ENCODE peak calls at places on chromosomes 1 and 21, in four cellular contexts. Y, L, M and R are unnamed samples.

GRCh38 chr1:31736675-31737074 is 27.5 kb downstream of the ADGRB2 start:
- DNase-seq in Y (no peak), L (no peak), M (no peak), R (no peak)

GRCh38 chr1:89602871-89603404 is 30.0 kb upstream of the LRRC8C start:
- DNase-seq in Y (no peak), L (no peak), M (no peak), R (no peak)

GRCh38 chr1:155205969-155206593 is 1.6 kb downstream of the THBS3 start:
- DNase-seq in Y (no peak), L (no peak), M (no peak), R (no peak)

GRCh38 chr1:54649130-54649898 is 7.7 kb downstream of the MROH7 start:
- DNase-seq in Y (no peak), L (no peak), M (no peak), R (no peak)

GRCh38 chr1:221522440-221523050 is 219.3 kb downstream of the DUSP10 start:
- DNase-seq in Y (no peak), L (no peak), M (no peak), R (no peak)

GRCh38 chr1:24009406-24009805 is 29.3 kb upstream of the SRSF10 start:
- DNase-seq in Y (peak), L (no peak), M (no peak), R (no peak)

GRCh38 chr1:59107516-59107915 is 189.4 kb upstream of the FGGY start:
- DNase-seq in Y (peak), L (no peak), M (peak), R (no peak)

GRCh38 chr21:29228306-29228705 is 70.4 kb upstream of the BACH1 start:
- DNase-seq in Y (no peak), L (no peak), M (no peak), R (no peak)

GRCh38 chr1:180397190-180397589 is 105.2 kb downstream of the ACBD6 start:
- DNase-seq in Y (no peak), L (no peak), M (no peak), R (no peak)

GRCh38 chr1:15803380-15803779 is 4.1 kb downstream of the UQCRHL start:
- DNase-seq in Y (peak), L (peak), M (no peak), R (no peak)

GRCh38 chr1:182575540-182576149 is 13.4 kb downstream of the RNASEL start:
- DNase-seq in Y (peak), L (no peak), M (no peak), R (no peak)

GRCh38 chr1:232486454-232487202 is 143.3 kb downstream of the SIPA1L2 start:
- DNase-seq in Y (peak), L (no peak), M (no peak), R (no peak)

GRCh38 chr1:218665216-218665615 is 320.1 kb downstream of the TGFB2 start:
- DNase-seq in Y (peak), L (no peak), M (peak), R (no peak)

GRCh38 chr1:181161170-181161870 is 72.8 kb downstream of the IER5 start:
- DNase-seq in Y (peak), L (no peak), M (no peak), R (no peak)

GRCh38 chr1:119795471-119795870 is 15.8 kb downstream of the REG4 start:
- DNase-seq in Y (no peak), L (no peak), M (no peak), R (no peak)

GRCh38 chr1:17764578-17764977 is 9.4 kb downstream of the ACTL8 start:
- DNase-seq in Y (peak), L (no peak), M (no peak), R (no peak)

GRCh38 chr1:1908506-1908791 is 6.6 kb upstream of the CALML6 start:
- DNase-seq in Y (no peak), L (peak), M (peak), R (no peak)

GRCh38 chr1:55447488-55447887 is 232.3 kb upstream of the USP24 start:
- DNase-seq in Y (peak), L (no peak), M (no peak), R (no peak)